ENCODE peak calls at places on chromosomes 12 and 14, in seven cellular contexts. R is A549, A is cardiac fibroblast, Q is tibial nerve, I is fibroblast of lung, O is BJ, Y is left lung. E is an unnamed sample.
A peak's percentile ranks its signal among the peaks of the same experiment; 100 is the strongest.

GRCh38 chr14:86333506-86333905 is 803.6 kb downstream of the FLRT2 start:
- DNase-seq in A (no peak), R (no peak), I (no peak), Q (no peak), O (no peak), Y (no peak), E (no peak)

GRCh38 chr12:58521796-58522195 is 398.5 kb downstream of the LRIG3 start:
- DNase-seq in Q (no peak), I (no peak), R (no peak), Y (no peak), O (no peak), A (peak; percentile 67), E (no peak)

GRCh38 chr12:25670076-25671055 is 117.3 kb upstream of the LMNTD1 start:
- DNase-seq in A (peak; percentile 14), I (peak; percentile 56), Y (no peak), Q (no peak), O (no peak), R (no peak), E (no peak)

GRCh38 chr12:8661751-8662150 is 875 bp downstream of the MFAP5 start:
- DNase-seq in I (peak; percentile 45), O (no peak), Y (no peak), R (no peak), A (no peak), Q (no peak), E (no peak)

GRCh38 chr14:103198429-103199140 is 75.3 kb downstream of the TNFAIP2 start:
- DNase-seq in A (peak; percentile 76), I (peak; percentile 47), Q (peak; percentile 56), O (peak; percentile 77), Y (no peak), R (peak; percentile 27), E (no peak)

GRCh38 chr12:62660763-62661162 is 194.1 kb downstream of the MON2 start:
- DNase-seq in O (peak; percentile 67), A (peak; percentile 89), Q (no peak), R (no peak), I (peak; percentile 82), Y (no peak), E (no peak)

GRCh38 chr14:90816686-90817436 is 631 bp upstream of the TTC7B start:
- DNase-seq in A (no peak), I (no peak), R (no peak), Y (no peak), O (no peak), Q (no peak), E (no peak)

GRCh38 chr12:104181313-104181712 is 34.3 kb upstream of the TXNRD1 start:
- DNase-seq in A (peak; percentile 74), I (peak; percentile 79), R (no peak), Q (no peak), O (no peak), Y (no peak), E (no peak)

GRCh38 chr14:76591270-76591669 is 170.0 kb upstream of the VASH1 start:
- DNase-seq in I (no peak), R (no peak), Q (no peak), Y (no peak), A (no peak), O (no peak), E (no peak)

GRCh38 chr12:132537836-132538235 is 47.9 kb downstream of the FBRSL1 start:
- DNase-seq in A (no peak), O (no peak), I (no peak), Y (no peak), R (no peak), Q (no peak), E (no peak)

GRCh38 chr12:87806310-87806709 is 222.9 kb downstream of the C12orf50 start:
- DNase-seq in Y (no peak), A (no peak), O (no peak), R (no peak), I (no peak), Q (no peak), E (no peak)

GRCh38 chr14:71430321-71431168 is 501.7 kb upstream of the RGS6 start:
- DNase-seq in Y (no peak), A (no peak), R (no peak), Q (no peak), I (no peak), O (no peak), E (peak; percentile 31)

GRCh38 chr14:71429900-71430299 is 502.3 kb upstream of the RGS6 start:
- DNase-seq in I (no peak), O (no peak), Q (no peak), Y (no peak), R (no peak), A (no peak), E (no peak)

GRCh38 chr14:71423481-71423880 is 508.7 kb upstream of the RGS6 start:
- DNase-seq in R (no peak), O (no peak), A (no peak), I (no peak), Q (no peak), Y (no peak), E (no peak)

GRCh38 chr14:71431169-71431525 is 501.1 kb upstream of the RGS6 start:
- DNase-seq in A (no peak), O (no peak), I (no peak), R (no peak), Q (no peak), Y (no peak), E (no peak)

GRCh38 chr14:71426001-71426400 is 506.2 kb upstream of the RGS6 start:
- DNase-seq in A (no peak), O (no peak), Y (no peak), I (no peak), Q (no peak), R (no peak), E (no peak)
- H3K4me3 ChIP-seq in A (no peak overlapping the region), O (no peak overlapping the region), Y (no peak overlapping the region), I (no peak overlapping the region), Q (no peak overlapping the region), R (no peak overlapping the region), E (no peak overlapping the region)

GRCh38 chr14:105398044-105398725 is at the start of gene TEX22:
- DNase-seq in Q (peak; percentile 86), R (peak; percentile 75), A (peak; percentile 74), I (peak; percentile 69), O (peak; percentile 4), Y (peak; percentile 88), E (peak; percentile 48)
- TF ChIP-seq CTCF in Q (peak; percentile 54), R (no peak), A (peak; percentile 8), I (peak; percentile 9), O (peak; percentile 24), Y (no peak), E (peak; percentile 17)

GRCh38 chr12:122966743-122967058 is 438 bp upstream of the ABCB9 start:
- DNase-seq in I (no peak), O (no peak), A (no peak), Y (no peak), R (no peak), Q (no peak), E (no peak)
- H3K4me3 ChIP-seq in I (no peak overlapping the region), O (no peak overlapping the region), A (no peak overlapping the region), Y (no peak overlapping the region), R (peak overlapping the region; percentile 77), Q (no peak overlapping the region), E (no peak overlapping the region)

DNA sequence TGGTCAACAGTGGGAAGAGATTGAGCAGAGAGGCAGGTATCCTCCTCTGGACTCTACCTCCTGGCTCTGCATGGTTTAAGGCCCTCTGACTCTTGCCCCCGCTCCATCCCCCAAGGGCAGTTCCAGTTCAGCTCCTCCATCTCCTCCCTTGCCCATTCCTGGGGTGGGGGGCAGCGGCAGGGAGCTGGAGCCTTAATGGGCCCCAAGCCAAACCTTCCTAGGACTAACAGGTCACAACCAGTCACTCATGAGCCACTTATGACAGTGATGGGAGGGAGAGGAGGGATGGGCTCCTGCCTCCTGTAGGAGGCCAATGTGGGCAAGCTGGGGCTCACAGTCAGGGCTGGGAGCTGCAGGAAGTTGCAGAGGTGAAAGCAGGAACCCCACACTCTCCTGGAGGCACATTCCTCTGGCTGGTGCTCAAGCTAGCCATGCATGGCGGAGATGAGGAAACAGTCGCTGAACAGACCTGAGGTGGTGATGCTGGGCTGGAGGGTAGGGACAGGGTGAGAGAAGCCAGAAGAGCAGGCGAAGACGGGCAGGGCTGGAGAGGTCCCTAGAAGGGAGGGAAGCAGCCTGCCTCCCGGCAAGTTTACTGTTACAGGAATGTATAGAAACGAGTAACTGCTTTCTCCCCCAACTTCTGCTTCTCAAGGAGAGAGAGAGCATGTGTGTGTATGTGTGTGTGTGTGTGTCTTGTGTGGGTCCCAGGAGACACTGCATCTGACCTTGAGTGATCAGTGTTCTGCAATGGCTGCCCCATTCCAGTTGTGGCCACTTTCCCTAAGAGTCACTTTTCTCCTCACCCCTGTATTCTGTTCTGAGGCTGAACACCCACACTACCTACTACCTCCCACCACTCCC is 5.0 kb upstream of the RAPGEF3 start:
- DNase-seq in O (no peak), Y (no peak), Q (no peak), R (no peak), A (no peak), I (no peak), E (no peak)
- TF ChIP-seq CTCF in O (no peak), Y (no peak), Q (no peak), R (no peak), A (no peak), I (no peak), E (no peak)